ENCODE peak calls at places on chromosomes 1 and 21, in four cellular contexts. M is neural progenitor cell, N is adipocyte, R is fibroblast of lung. D is an unnamed sample.

GRCh38 chr1:68528243-68528642 is 31.4 kb upstream of the DEPDC1 start:
- DNase-seq in M (no peak), R (peak), N (no peak), D (no peak)

GRCh38 chr1:233393926-233394680 is 66.6 kb downstream of the MAP3K21 start:
- DNase-seq in R (no peak), N (no peak), M (no peak), D (no peak)

GRCh38 chr1:154819628-154820590 is 50.2 kb downstream of the KCNN3 start:
- DNase-seq in N (no peak), R (no peak), M (peak), D (no peak)

GRCh38 chr1:212814548-212814947 is 22.9 kb downstream of the TATDN3 start:
- DNase-seq in M (no peak), N (no peak), R (no peak), D (no peak)

GRCh38 chr1:85502171-85502570 is 37.2 kb upstream of the DDAH1 start:
- DNase-seq in N (peak), M (no peak), R (peak), D (no peak)

GRCh38 chr21:15121655-15122120 is 56.9 kb upstream of the NRIP1 start:
- DNase-seq in M (no peak), R (peak), N (peak), D (no peak)

GRCh38 chr1:200899451-200899915 is 4.8 kb downstream of the INAVA start:
- DNase-seq in R (no peak), M (no peak), N (no peak), D (no peak)

GRCh38 chr1:219119839-219120238 is 53.8 kb upstream of the LYPLAL1 start:
- DNase-seq in N (no peak), R (no peak), M (no peak), D (no peak)

GRCh38 chr1:160342520-160342919 is 530 bp downstream of the COPA start:
- DNase-seq in R (peak), N (no peak), M (peak), D (peak)

GRCh38 chr1:39204441-39205081 is at the start of gene MACF1:
- DNase-seq in N (peak), M (peak), R (peak), D (peak)

GRCh38 chr1:4422496-4423289 is 231.7 kb upstream of the AJAP1 start:
- DNase-seq in R (no peak), M (peak), N (no peak), D (no peak)

GRCh38 chr1:72037745-72038343 is 244.5 kb downstream of the NEGR1 start:
- DNase-seq in N (peak), M (peak), R (peak), D (peak)

GRCh38 chr1:5297199-5297877 is 642.9 kb downstream of the AJAP1 start:
- DNase-seq in R (no peak), M (no peak), N (no peak), D (no peak)

GRCh38 chr1:109113787-109114568 is at the start of gene ELAPOR1:
- DNase-seq in N (peak), R (peak), M (peak), D (peak)

GRCh38 chr1:58396150-58396549 is 150.4 kb downstream of the OMA1 start:
- DNase-seq in N (no peak), R (no peak), M (peak), D (no peak)

GRCh38 chr1:32334864-32335618 is 992 bp downstream of the MARCKSL1 start:
- DNase-seq in N (peak), M (peak), R (peak), D (peak)

GRCh38 chr1:117070124-117070523 is 10.0 kb downstream of the TTF2 start:
- DNase-seq in R (peak), N (no peak), M (no peak), D (no peak)

GRCh38 chr1:107274227-107274626 is 133.4 kb downstream of the NTNG1 start:
- DNase-seq in R (no peak), N (no peak), M (no peak), D (no peak)

GRCh38 chr1:37473431-37474050 is 839 bp upstream of the ZC3H12A start:
- DNase-seq in M (no peak), R (peak), N (peak), D (peak)

GRCh38 chr1:181044449-181044966 is 10.7 kb downstream of the MR1 start:
- DNase-seq in N (no peak), M (no peak), R (no peak), D (peak)

GRCh38 chr1:11682287-11682771 is 1.4 kb upstream of the MAD2L2 start:
- DNase-seq in N (no peak), R (no peak), M (no peak), D (no peak)

GRCh38 chr21:33069994-33070811 is at the start of gene OLIG1:
- DNase-seq in M (peak), R (peak), N (peak), D (peak)

GRCh38 chr1:198700016-198700392 is 61.2 kb downstream of the PTPRC start:
- DNase-seq in R (no peak), N (no peak), M (no peak), D (no peak)

GRCh38 chr21:34908424-34909055 is 140.6 kb downstream of the RUNX1 start:
- DNase-seq in M (no peak), R (no peak), N (peak), D (peak)

GRCh38 chr1:183291802-183292515 is 105.9 kb downstream of the LAMC2 start:
- DNase-seq in M (no peak), R (peak), N (peak), D (no peak)

GRCh38 chr1:61391730-61392129 is 309.4 kb downstream of the NFIA start:
- DNase-seq in R (no peak), N (no peak), M (no peak), D (no peak)

GRCh38 chr1:67489643-67490042 is 59.4 kb upstream of the SERBP1 start:
- DNase-seq in N (peak), M (peak), R (peak), D (no peak)

GRCh38 chr1:44377925-44378784 is 23.1 kb upstream of the ERI3 start:
- DNase-seq in R (peak), N (peak), M (peak), D (peak)

GRCh38 chr1:184890539-184890973 is 83.8 kb downstream of the NIBAN1 start:
- DNase-seq in N (peak), R (peak), M (no peak), D (no peak)

GRCh38 chr1:202116287-202116686 is 6.4 kb upstream of the GPR37L1 start:
- DNase-seq in M (no peak), R (no peak), N (no peak), D (no peak)

GRCh38 chr1:202110977-202111376 is 11.7 kb upstream of the GPR37L1 start:
- DNase-seq in N (no peak), M (no peak), R (no peak), D (no peak)

GRCh38 chr1:202117898-202118371 is 4.8 kb upstream of the GPR37L1 start:
- DNase-seq in N (no peak), M (no peak), R (no peak), D (peak)

GRCh38 chr1:202113690-202114300 is 8.9 kb upstream of the GPR37L1 start:
- DNase-seq in R (no peak), N (no peak), M (no peak), D (no peak)

DNA sequence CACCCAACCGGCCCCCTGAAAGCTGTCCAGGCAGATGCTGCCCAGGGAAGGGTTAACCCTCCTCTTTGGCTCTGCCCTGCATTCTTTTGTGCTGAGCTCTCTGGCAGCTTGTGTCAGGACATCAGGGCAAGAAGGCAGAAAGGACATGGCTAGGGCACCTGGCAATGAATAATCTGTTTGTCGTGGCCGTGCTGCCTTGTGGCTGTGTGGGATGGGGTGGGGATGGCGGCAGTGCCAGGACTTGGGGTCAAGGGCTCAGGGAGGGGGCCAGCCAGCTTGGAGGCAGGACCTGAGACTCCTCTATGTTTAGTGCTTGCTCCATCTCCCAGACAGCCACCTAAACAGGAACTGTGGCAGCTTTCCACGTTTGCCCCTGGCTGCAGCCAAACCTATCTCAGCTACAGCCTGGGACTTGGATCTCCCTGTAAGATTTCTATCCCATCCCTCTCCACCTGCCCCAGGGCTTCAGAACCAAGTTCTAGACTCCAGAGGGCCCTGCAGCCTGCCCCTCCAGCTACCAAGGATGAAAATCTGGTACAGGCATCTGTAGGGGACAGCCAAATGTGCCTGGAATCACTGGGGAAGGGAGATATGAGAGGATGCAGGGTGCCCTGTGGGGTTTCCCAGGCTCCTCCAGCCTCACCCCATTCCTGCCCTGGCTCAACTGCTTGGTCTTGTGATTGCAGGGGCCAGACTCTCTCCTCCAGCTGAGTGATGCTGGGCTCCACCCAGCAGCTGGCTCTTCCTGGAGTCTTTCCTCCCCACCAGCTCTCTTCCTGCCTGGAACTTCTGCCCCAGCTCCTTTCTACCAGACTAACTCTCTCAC is 9.6 kb upstream of the GPR37L1 start:
- DNase-seq in N (peak), M (no peak), R (peak), D (peak)
- H3K4me3 ChIP-seq in N (no peak), M (no peak), R (no peak), D (no peak)

GRCh38 chr1:26598890-26599289 is 69.3 kb downstream of the RPS6KA1 start:
- DNase-seq in R (no peak), N (no peak), M (peak), D (no peak)
- H3K9ac ChIP-seq in R (no peak), N (no peak), M (no peak), D (no peak)

GRCh38 chr1:24964811-24965570 is 34.9 kb upstream of the RUNX3 start:
- DNase-seq in N (no peak), R (peak), M (no peak), D (peak)
- H3K4me3 ChIP-seq in N (no peak), R (no peak), M (no peak), D (no peak)

GRCh38 chr1:162633327-162633762 is 1.1 kb downstream of the DDR2 start:
- DNase-seq in N (peak), M (no peak), R (peak), D (no peak)
- H3K9ac ChIP-seq in N (peak), M (no peak), R (peak), D (peak)

GRCh38 chr1:6419397-6419802 is 319 bp downstream of the HES2 start:
- DNase-seq in N (peak), R (no peak), M (peak), D (no peak)

GRCh38 chr1:6419803-6420593 is at the start of gene HES2:
- DNase-seq in R (no peak), N (peak), M (peak), D (peak)

GRCh38 chr1:6418668-6419396 is 887 bp downstream of the HES2 start:
- DNase-seq in M (peak), N (peak), R (no peak), D (no peak)

GRCh38 chr1:6421266-6421665 is 1.5 kb upstream of the HES2 start:
- DNase-seq in R (no peak), M (peak), N (no peak), D (no peak)

GRCh38 chr1:6420594-6421042 is 899 bp upstream of the HES2 start:
- DNase-seq in R (no peak), N (no peak), M (peak), D (peak)
- H3K4me3 ChIP-seq in R (no peak), N (no peak), M (peak), D (peak)

DNA sequence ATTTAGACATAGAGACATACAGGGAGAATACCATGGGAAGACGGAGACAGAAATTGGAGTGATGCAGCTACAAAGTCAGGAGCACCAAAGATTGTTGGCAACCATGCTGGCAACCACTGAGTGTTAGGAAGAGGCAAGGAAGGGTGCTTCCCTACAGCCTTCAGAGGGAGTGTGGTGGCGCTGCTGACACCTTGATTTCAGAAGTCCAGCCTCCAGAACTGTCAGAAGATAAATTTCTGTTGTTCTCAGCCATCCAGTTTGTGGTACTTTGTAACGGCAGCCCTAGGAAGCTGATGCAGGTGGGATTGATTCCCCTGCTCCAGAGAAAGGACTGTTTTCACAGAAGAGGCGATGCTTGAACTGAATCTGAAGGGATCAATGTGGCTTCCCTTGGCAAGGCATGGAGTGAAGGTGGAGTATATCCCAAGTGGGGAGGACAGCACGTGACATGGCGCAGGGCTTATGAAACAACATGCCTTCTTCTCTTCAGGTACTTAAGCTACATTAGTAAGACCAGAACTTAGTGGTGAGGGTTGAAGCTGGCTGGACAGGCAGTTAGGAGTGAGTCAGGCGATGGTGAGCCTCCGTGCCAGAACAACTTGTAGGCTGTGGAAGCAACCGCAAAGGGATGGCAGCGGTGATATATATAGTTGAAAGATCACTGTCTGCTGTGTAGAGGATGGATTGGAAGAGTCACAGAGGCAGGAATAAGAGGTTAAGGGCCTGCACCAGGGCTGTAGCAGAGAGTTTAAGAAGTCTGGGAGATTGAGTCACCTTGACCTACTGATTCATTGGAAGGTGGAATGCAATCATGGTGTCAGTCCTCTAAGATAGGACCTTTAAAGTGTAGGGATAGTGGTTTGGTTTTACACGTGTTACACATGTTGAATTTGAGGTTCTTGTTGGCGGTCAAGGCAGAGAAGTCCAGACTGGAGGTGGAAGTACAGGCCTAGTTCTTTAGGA is 2.1 kb downstream of the LEPR start:
- DNase-seq in N (no peak), R (peak), M (no peak), D (no peak)
- H3K9ac ChIP-seq in N (peak), R (no peak), M (no peak), D (no peak)

GRCh38 chr21:41767606-41768370 is 936 bp upstream of the RIPK4 start:
- DNase-seq in M (peak), R (peak), N (peak), D (no peak)
- H3K4me3 ChIP-seq in M (no peak), R (no peak), N (peak), D (peak)

GRCh38 chr1:33349081-33349759 is 28.3 kb upstream of the A3GALT2 start:
- DNase-seq in R (peak), N (peak), M (no peak), D (peak)

GRCh38 chr1:33349778-33350610 is 29.1 kb upstream of the A3GALT2 start:
- DNase-seq in R (peak), N (peak), M (peak), D (peak)

GRCh38 chr1:33348194-33348593 is 27.3 kb upstream of the A3GALT2 start:
- DNase-seq in R (peak), N (peak), M (peak), D (no peak)

GRCh38 chr1:33347650-33347992 is 26.7 kb upstream of the A3GALT2 start:
- DNase-seq in M (no peak), N (peak), R (peak), D (peak)

DNA sequence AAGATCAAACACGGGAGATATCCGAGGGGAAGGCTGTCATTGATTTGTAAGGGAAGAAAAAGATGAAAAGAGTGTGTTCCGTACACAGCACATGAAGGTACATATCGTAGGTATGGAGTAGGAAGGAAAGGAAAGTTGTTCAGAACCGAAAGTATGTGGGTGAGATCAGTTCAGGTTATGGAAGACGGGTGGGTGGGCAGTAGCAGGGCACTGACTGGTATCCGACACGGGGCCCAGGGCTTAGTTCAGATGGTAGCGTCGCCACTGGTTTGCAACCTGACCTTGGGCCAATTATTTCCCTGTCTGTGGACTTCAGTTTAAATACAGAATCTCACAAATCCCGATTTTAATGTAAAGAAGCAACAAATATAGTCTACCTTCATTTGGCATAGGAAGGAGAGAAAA is 27.8 kb upstream of the A3GALT2 start:
- DNase-seq in M (no peak), N (peak), R (no peak), D (peak)
- H3K9ac ChIP-seq in M (peak), N (peak), R (peak), D (peak)

GRCh38 chr21:46092026-46092764 is 5.7 kb upstream of the COL6A2 start:
- DNase-seq in M (no peak), R (peak), N (peak), D (peak)
- H3K4me3 ChIP-seq in M (no peak), R (peak), N (peak), D (no peak)

DNA sequence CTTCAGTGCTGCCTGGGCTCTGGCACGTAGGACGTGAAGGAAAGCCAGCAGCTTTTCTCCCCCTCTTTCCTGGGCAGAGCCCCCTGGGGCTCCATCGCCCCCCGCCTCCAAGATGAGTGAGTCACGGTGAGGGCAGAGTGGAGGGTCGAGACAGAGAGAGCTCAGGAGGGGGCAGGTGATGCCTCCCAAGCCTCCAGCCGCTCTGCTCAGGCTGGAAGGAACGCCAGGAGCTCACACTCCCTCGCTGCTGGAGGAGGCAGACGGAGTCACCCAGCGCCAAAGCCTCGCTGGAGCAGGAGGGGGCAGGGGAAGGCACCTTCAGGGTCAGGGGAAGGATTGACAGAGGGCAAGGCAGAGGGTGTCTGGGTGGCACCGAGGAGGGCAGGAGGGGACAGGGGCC is 119.5 kb downstream of the CASZ1 start:
- DNase-seq in M (no peak), N (no peak), R (no peak), D (no peak)
- H3K9ac ChIP-seq in M (no peak), N (no peak), R (no peak), D (peak)